ENCODE peak calls at places on chromosomes 13 and 19, in four cellular contexts. One of them, this sample, is unnamed.

GRCh38 chr13:78228940-78229339 is 310.3 kb upstream of the EDNRB start:
- DNase-seq in progenitor cell of endocrine pancreas: no peak
- DNase-seq in activated T-cell treated with anti-CD3 and anti-CD28 coated beads, Interleukin-2, amount 50 U/mL, for 4 hours: no peak
- DNase-seq in AG10803: no peak
- DNase-seq in this sample: no peak

GRCh38 chr19:29770653-29771052 is 41.1 kb upstream of the CCNE1 start:
- DNase-seq in AG10803: no peak
- DNase-seq in activated T-cell treated with anti-CD3 and anti-CD28 coated beads, Interleukin-2, amount 50 U/mL, for 4 hours: no peak
- DNase-seq in progenitor cell of endocrine pancreas: no peak
- DNase-seq in this sample: no peak

GRCh38 chr19:58399903-58400637 is 4.6 kb downstream of the RNF225 start:
- DNase-seq in activated T-cell treated with anti-CD3 and anti-CD28 coated beads, Interleukin-2, amount 50 U/mL, for 4 hours: no peak
- DNase-seq in AG10803: peak
- DNase-seq in progenitor cell of endocrine pancreas: no peak
- DNase-seq in this sample: no peak

GRCh38 chr13:107937841-107938240 is 277.5 kb downstream of the LIG4 start:
- DNase-seq in progenitor cell of endocrine pancreas: no peak
- DNase-seq in AG10803: no peak
- DNase-seq in activated T-cell treated with anti-CD3 and anti-CD28 coated beads, Interleukin-2, amount 50 U/mL, for 4 hours: no peak
- DNase-seq in this sample: no peak

GRCh38 chr19:4713384-4713951 is 10.2 kb downstream of the DPP9 start:
- DNase-seq in progenitor cell of endocrine pancreas: no peak
- DNase-seq in activated T-cell treated with anti-CD3 and anti-CD28 coated beads, Interleukin-2, amount 50 U/mL, for 4 hours: no peak
- DNase-seq in AG10803: peak
- DNase-seq in this sample: peak

GRCh38 chr19:46745521-46746280 is at the start of gene FKRP:
- DNase-seq in activated T-cell treated with anti-CD3 and anti-CD28 coated beads, Interleukin-2, amount 50 U/mL, for 4 hours: peak
- DNase-seq in progenitor cell of endocrine pancreas: no peak
- DNase-seq in AG10803: no peak
- DNase-seq in this sample: no peak

GRCh38 chr13:63954683-63955082 is 2539.0 kb upstream of the PCDH20 start:
- DNase-seq in activated T-cell treated with anti-CD3 and anti-CD28 coated beads, Interleukin-2, amount 50 U/mL, for 4 hours: no peak
- DNase-seq in AG10803: no peak
- DNase-seq in progenitor cell of endocrine pancreas: no peak
- DNase-seq in this sample: no peak

GRCh38 chr19:21483589-21484170 is 21.7 kb upstream of the ZNF429 start:
- DNase-seq in activated T-cell treated with anti-CD3 and anti-CD28 coated beads, Interleukin-2, amount 50 U/mL, for 4 hours: peak
- DNase-seq in AG10803: peak
- DNase-seq in progenitor cell of endocrine pancreas: no peak
- DNase-seq in this sample: no peak

GRCh38 chr19:6062274-6062673 is 48.0 kb downstream of the RFX2 start:
- DNase-seq in AG10803: peak
- DNase-seq in activated T-cell treated with anti-CD3 and anti-CD28 coated beads, Interleukin-2, amount 50 U/mL, for 4 hours: peak
- DNase-seq in progenitor cell of endocrine pancreas: no peak
- DNase-seq in this sample: no peak

GRCh38 chr19:38434549-38435051 is 1.1 kb downstream of the RYR1 start:
- DNase-seq in AG10803: no peak
- DNase-seq in activated T-cell treated with anti-CD3 and anti-CD28 coated beads, Interleukin-2, amount 50 U/mL, for 4 hours: no peak
- DNase-seq in progenitor cell of endocrine pancreas: no peak
- DNase-seq in this sample: no peak

GRCh38 chr13:113098163-113098732 is 7.3 kb upstream of the F7 start:
- DNase-seq in activated T-cell treated with anti-CD3 and anti-CD28 coated beads, Interleukin-2, amount 50 U/mL, for 4 hours: no peak
- DNase-seq in AG10803: peak
- DNase-seq in progenitor cell of endocrine pancreas: no peak
- DNase-seq in this sample: no peak

GRCh38 chr13:18948664-18949488 is 232.7 kb downstream of the TUBA3C start:
- DNase-seq in AG10803: no peak
- DNase-seq in activated T-cell treated with anti-CD3 and anti-CD28 coated beads, Interleukin-2, amount 50 U/mL, for 4 hours: no peak
- DNase-seq in progenitor cell of endocrine pancreas: no peak
- DNase-seq in this sample: no peak

GRCh38 chr19:3098141-3098514 is 4.0 kb downstream of the GNA11 start:
- DNase-seq in progenitor cell of endocrine pancreas: no peak
- DNase-seq in activated T-cell treated with anti-CD3 and anti-CD28 coated beads, Interleukin-2, amount 50 U/mL, for 4 hours: no peak
- DNase-seq in AG10803: peak
- DNase-seq in this sample: no peak

GRCh38 chr13:31798189-31798588 is 58.9 kb downstream of the RXFP2 start:
- DNase-seq in AG10803: no peak
- DNase-seq in progenitor cell of endocrine pancreas: no peak
- DNase-seq in activated T-cell treated with anti-CD3 and anti-CD28 coated beads, Interleukin-2, amount 50 U/mL, for 4 hours: no peak
- DNase-seq in this sample: no peak

GRCh38 chr19:47464619-47465018 is 7.1 kb downstream of the SLC8A2 start:
- DNase-seq in AG10803: no peak
- DNase-seq in activated T-cell treated with anti-CD3 and anti-CD28 coated beads, Interleukin-2, amount 50 U/mL, for 4 hours: no peak
- DNase-seq in progenitor cell of endocrine pancreas: no peak
- DNase-seq in this sample: no peak

GRCh38 chr13:25771641-25772478 is 280.0 kb downstream of the SHISA2 start:
- DNase-seq in progenitor cell of endocrine pancreas: no peak
- DNase-seq in AG10803: no peak
- DNase-seq in activated T-cell treated with anti-CD3 and anti-CD28 coated beads, Interleukin-2, amount 50 U/mL, for 4 hours: no peak
- DNase-seq in this sample: no peak

GRCh38 chr19:46393456-46394397 is 19.6 kb downstream of the CCDC8 start:
- DNase-seq in progenitor cell of endocrine pancreas: no peak
- DNase-seq in activated T-cell treated with anti-CD3 and anti-CD28 coated beads, Interleukin-2, amount 50 U/mL, for 4 hours: no peak
- DNase-seq in AG10803: no peak
- DNase-seq in this sample: no peak

GRCh38 chr19:31583148-31583547 is 233.9 kb upstream of the TSHZ3 start:
- DNase-seq in activated T-cell treated with anti-CD3 and anti-CD28 coated beads, Interleukin-2, amount 50 U/mL, for 4 hours: no peak
- DNase-seq in AG10803: no peak
- DNase-seq in progenitor cell of endocrine pancreas: no peak
- DNase-seq in this sample: no peak

GRCh38 chr13:93788456-93788855 is 561.8 kb downstream of the GPC6 start:
- DNase-seq in AG10803: no peak
- DNase-seq in activated T-cell treated with anti-CD3 and anti-CD28 coated beads, Interleukin-2, amount 50 U/mL, for 4 hours: no peak
- DNase-seq in progenitor cell of endocrine pancreas: no peak
- DNase-seq in this sample: no peak

GRCh38 chr19:29524912-29525870 is 603 bp upstream of the VSTM2B start:
- DNase-seq in progenitor cell of endocrine pancreas: no peak
- DNase-seq in AG10803: no peak
- DNase-seq in activated T-cell treated with anti-CD3 and anti-CD28 coated beads, Interleukin-2, amount 50 U/mL, for 4 hours: no peak
- DNase-seq in this sample: no peak